ENCODE peak calls at places on chromosome 21, in seven cellular contexts. V is astrocyte, B is ovary, W is uterus, A is psoas muscle, M is upper lobe of right lung, L is HAP-1. T is an unnamed sample.

GRCh38 chr21:38916214-38916964 is 110.7 kb downstream of the ETS2 start:
- DNase-seq in V (no peak), B (no peak), W (no peak), A (no peak), M (no peak), L (no peak), T (no peak)

GRCh38 chr21:37208056-37208705 is 59.0 kb downstream of the VPS26C start:
- DNase-seq in V (no peak), B (no peak), W (no peak), A (peak; percentile 92), M (peak; percentile 84), L (no peak), T (peak; percentile 87)

GRCh38 chr21:31268090-31268489 is 76.0 kb downstream of the TIAM1 start:
- DNase-seq in V (no peak), B (no peak), W (no peak), A (no peak), M (no peak), L (no peak), T (no peak)

GRCh38 chr21:16536661-16537359 is 807.0 kb downstream of the USP25 start:
- DNase-seq in V (peak; percentile 62), B (no peak), W (no peak), A (no peak), M (no peak), L (no peak), T (no peak)

GRCh38 chr21:16522512-16522911 is 792.7 kb downstream of the USP25 start:
- DNase-seq in V (peak; percentile 78), B (no peak), W (no peak), A (no peak), M (no peak), L (no peak), T (no peak)

GRCh38 chr21:43866233-43866632 is 1.2 kb downstream of the AGPAT3 start:
- DNase-seq in V (peak; percentile 36), B (peak; percentile 52), W (peak; percentile 62), A (peak; percentile 72), M (no peak), L (peak; percentile 65), T (peak; percentile 63)

GRCh38 chr21:10418649-10419048 is 102.7 kb upstream of the TPTE start:
- DNase-seq in V (no peak), B (no peak), W (no peak), A (no peak), M (no peak), L (no peak), T (no peak)

GRCh38 chr21:31243611-31244010 is 100.5 kb downstream of the TIAM1 start:
- DNase-seq in V (no peak), B (no peak), W (no peak), A (no peak), M (no peak), L (no peak), T (no peak)

GRCh38 chr21:32693581-32693980 is 34.2 kb downstream of the SYNJ1 start:
- DNase-seq in V (no peak), B (no peak), W (no peak), A (no peak), M (no peak), L (no peak), T (no peak)

GRCh38 chr21:32455548-32455947 is 43.0 kb downstream of the EVA1C start:
- DNase-seq in V (no peak), B (no peak), W (no peak), A (no peak), M (no peak), L (no peak), T (no peak)

GRCh38 chr21:15229390-15229789 is 164.6 kb upstream of the NRIP1 start:
- DNase-seq in V (peak; percentile 32), B (no peak), W (no peak), A (no peak), M (no peak), L (no peak), T (no peak)

GRCh38 chr21:14401217-14401616 is 18.3 kb upstream of the HSPA13 start:
- DNase-seq in V (no peak), B (no peak), W (no peak), A (no peak), M (no peak), L (no peak), T (no peak)

GRCh38 chr21:18340387-18340942 is 63.1 kb downstream of the TMPRSS15 start:
- DNase-seq in V (no peak), B (no peak), W (no peak), A (no peak), M (no peak), L (no peak), T (no peak)

GRCh38 chr21:16942703-16943102 is 570.1 kb upstream of the CXADR start:
- DNase-seq in V (peak; percentile 8), B (no peak), W (no peak), A (no peak), M (no peak), L (peak; percentile 42), T (no peak)

GRCh38 chr21:15774590-15774989 is 44.8 kb downstream of the USP25 start:
- DNase-seq in V (peak; percentile 65), B (no peak), W (no peak), A (no peak), M (no peak), L (no peak), T (no peak)

GRCh38 chr21:18384771-18385170 is 18.8 kb downstream of the TMPRSS15 start:
- DNase-seq in V (no peak), B (no peak), W (no peak), A (no peak), M (no peak), L (no peak), T (no peak)

GRCh38 chr21:25573409-25574206 is 33.7 kb downstream of the MRPL39 start:
- DNase-seq in V (peak; percentile 97), B (no peak), W (no peak), A (no peak), M (no peak), L (peak; percentile 40), T (no peak)

GRCh38 chr21:36039861-36040260 is 20.5 kb downstream of the SETD4 start:
- DNase-seq in V (no peak), B (no peak), W (no peak), A (no peak), M (no peak), L (no peak), T (no peak)

DNA sequence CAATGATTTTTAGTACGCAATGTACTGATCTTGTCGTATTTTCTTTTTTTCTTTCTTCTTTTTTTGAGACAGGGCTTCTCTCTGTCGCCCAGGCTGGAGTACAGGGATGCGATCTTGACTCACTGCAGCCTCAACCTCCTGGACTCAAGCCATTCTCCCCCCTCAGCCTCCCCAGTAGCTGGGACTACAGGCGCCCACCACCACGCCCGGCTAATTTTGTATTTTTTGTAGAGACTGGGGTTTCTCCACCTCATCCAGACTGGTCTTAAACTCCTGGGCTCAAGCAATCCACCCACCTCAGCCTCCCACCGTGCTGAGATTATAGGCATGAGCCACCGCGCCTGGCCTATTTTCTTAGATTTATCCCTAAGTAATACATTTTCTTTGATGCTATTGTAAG is 43.9 kb upstream of the COL6A2 start:
- DNase-seq in V (no peak), B (no peak), W (no peak), A (no peak), M (no peak), L (no peak), T (no peak)
- H3K4me1 ChIP-seq in V (peaks cover 54% of the 10 kb centered on the region), B (peaks cover 37% of the 10 kb centered on the region), W (peaks cover 40% of the 10 kb centered on the region), A (no peaks in the 10 kb centered on the region), M (peaks cover 22% of the 10 kb centered on the region), L (no peaks in the 10 kb centered on the region), T (no peaks in the 10 kb centered on the region)

DNA sequence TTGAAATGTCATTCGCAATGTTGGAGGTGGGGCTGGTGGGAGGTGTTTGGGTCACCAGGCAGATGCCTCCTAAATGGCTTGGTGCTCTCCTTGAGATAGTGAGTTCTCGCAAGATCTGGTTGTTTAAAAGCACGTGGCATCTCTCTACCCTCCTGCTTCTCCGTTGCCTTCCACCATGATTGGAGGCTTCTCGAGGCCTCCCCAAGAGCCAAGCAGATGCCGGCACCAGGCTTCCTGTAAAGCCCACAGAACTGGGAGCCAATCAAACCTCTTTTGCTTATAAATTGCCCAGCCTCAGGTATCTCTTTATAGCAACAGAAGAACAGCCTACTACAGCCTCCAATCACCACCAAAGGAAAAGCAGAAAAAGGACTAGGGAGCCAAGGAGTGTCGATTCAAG is 80.5 kb downstream of the PDE9A start:
- DNase-seq in V (no peak), B (no peak), W (no peak), A (no peak), M (no peak), L (no peak), T (no peak)
- H3K4me1 ChIP-seq in V (no peaks in the 10 kb centered on the region), B (peaks cover 2% of the 10 kb centered on the region), W (no peaks in the 10 kb centered on the region), A (peaks cover 6% of the 10 kb centered on the region), M (peaks cover 42% of the 10 kb centered on the region), L (peaks cover 3% of the 10 kb centered on the region), T (peaks cover 8% of the 10 kb centered on the region)

DNA sequence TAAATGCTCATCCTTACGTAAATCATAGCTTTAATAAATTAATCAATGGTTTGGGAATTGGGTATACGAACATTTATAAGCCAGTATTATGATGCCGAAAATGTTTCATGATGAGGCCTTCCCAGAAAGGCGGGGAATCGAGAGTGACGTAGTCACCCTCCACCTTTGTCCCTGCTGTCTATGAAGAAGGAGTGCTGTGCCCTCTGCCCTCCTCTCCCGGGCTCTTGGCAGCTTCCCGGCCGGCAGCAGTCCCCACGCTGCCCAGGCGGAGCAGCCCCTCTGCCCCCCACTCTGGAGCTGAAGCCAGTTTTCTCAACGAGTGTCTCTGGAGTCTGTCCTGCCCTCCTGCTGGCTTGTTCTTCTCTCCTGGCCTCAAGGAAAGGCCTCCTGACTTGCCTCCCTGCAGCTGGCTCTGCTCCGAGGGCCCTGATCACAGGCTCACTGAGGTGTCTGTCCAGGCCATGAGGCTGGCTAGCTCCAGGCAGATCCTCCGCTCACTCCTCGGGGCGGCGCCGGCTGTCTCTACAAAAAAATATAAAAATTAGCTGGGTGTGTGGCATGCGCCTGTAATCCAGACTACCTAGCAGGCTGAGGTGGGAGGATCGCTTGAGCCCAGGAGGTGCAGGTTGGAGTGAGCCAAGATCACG is 150.7 kb upstream of the COL6A1 start:
- DNase-seq in V (no peak), B (no peak), W (peak; percentile 55), A (no peak), M (no peak), L (no peak), T (no peak)
- H3K4me1 ChIP-seq in V (no peaks in the 10 kb centered on the region), B (no peaks in the 10 kb centered on the region), W (no peaks in the 10 kb centered on the region), A (no peaks in the 10 kb centered on the region), M (no peaks in the 10 kb centered on the region), L (peaks cover 3% of the 10 kb centered on the region), T (peaks cover 5% of the 10 kb centered on the region)

GRCh38 chr21:34845521-34846213 is 176.9 kb downstream of the CLIC6 start:
- DNase-seq in V (peak; percentile 96), B (no peak), W (no peak), A (no peak), M (peak; percentile 72), L (no peak), T (no peak)

GRCh38 chr21:34844033-34844923 is 175.5 kb downstream of the CLIC6 start:
- DNase-seq in V (no peak), B (no peak), W (no peak), A (peak; percentile 85), M (no peak), L (no peak), T (no peak)

GRCh38 chr21:34844924-34845238 is 176.1 kb downstream of the CLIC6 start:
- DNase-seq in V (no peak), B (no peak), W (no peak), A (no peak), M (no peak), L (no peak), T (no peak)

GRCh38 chr21:34846601-34847112 is 177.9 kb downstream of the CLIC6 start:
- DNase-seq in V (peak; percentile 82), B (no peak), W (no peak), A (peak; percentile 75), M (peak; percentile 70), L (no peak), T (no peak)

DNA sequence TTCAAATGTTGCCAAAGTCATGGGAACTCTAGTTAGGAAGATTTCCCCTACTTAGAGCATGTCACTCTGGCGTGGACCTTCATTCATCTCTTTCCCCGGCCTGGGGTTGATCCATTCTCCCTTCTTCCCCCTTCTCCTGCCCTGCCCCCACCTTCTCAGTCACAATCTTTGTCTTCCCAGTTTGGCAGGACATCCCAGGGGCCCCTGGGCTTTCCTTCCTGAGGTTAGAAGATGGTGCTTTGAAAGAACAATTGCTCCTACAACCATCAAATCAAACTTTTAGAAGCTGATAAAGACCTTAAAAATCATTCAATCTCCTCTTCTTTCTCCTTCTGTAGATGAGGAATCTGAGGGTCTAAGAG is 177.4 kb downstream of the CLIC6 start:
- DNase-seq in V (no peak), B (no peak), W (no peak), A (no peak), M (no peak), L (no peak), T (no peak)
- H3K4me1 ChIP-seq in V (peaks cover 35% of the 10 kb centered on the region), B (peaks cover 2% of the 10 kb centered on the region), W (no peaks in the 10 kb centered on the region), A (peaks cover 47% of the 10 kb centered on the region), M (peaks cover 35% of the 10 kb centered on the region), L (no peaks in the 10 kb centered on the region), T (no peaks in the 10 kb centered on the region)